ENCODE peak calls at places on chromosome 5, in seven cellular contexts. A, L, S, I, B, W and V are unnamed samples.

GRCh38 chr5:139705655-139706587 is 57.8 kb downstream of the CXXC5 start:
- DNase-seq in A (no peak), I (no peak), S (no peak), L (no peak), B (no peak), W (no peak), V (no peak)

GRCh38 chr5:154243736-154244135 is 53.2 kb downstream of the GALNT10 start:
- DNase-seq in W (no peak), I (no peak), B (no peak), A (no peak), L (no peak), S (no peak), V (no peak)

GRCh38 chr5:114678778-114679177 is 316.9 kb downstream of the KCNN2 start:
- DNase-seq in B (no peak), W (no peak), I (no peak), A (no peak), L (no peak), S (no peak), V (no peak)

GRCh38 chr5:36407396-36407795 is 105.7 kb upstream of the RANBP3L start:
- DNase-seq in B (no peak), L (no peak), W (no peak), A (no peak), I (no peak), S (no peak), V (no peak)

GRCh38 chr5:151127926-151128325 is 29.7 kb downstream of the ANXA6 start:
- DNase-seq in A (no peak), W (no peak), I (no peak), S (no peak), B (peak), L (no peak), V (no peak)

GRCh38 chr5:130337179-130337888 is 433.1 kb downstream of the CHSY3 start:
- DNase-seq in I (no peak), L (no peak), W (no peak), B (no peak), A (no peak), S (no peak), V (peak)

GRCh38 chr5:136364307-136364706 is 1.0 kb downstream of the TRPC7 start:
- DNase-seq in L (no peak), I (no peak), A (peak), W (no peak), S (no peak), B (no peak), V (no peak)

GRCh38 chr5:146107901-146108300 is 2.5 kb upstream of the PLAC8L1 start:
- DNase-seq in B (no peak), S (no peak), W (no peak), L (no peak), I (no peak), A (no peak), V (no peak)

GRCh38 chr5:5103249-5103648 is 36.9 kb upstream of the ADAMTS16 start:
- DNase-seq in B (no peak), W (no peak), I (no peak), S (no peak), L (no peak), A (no peak), V (no peak)

GRCh38 chr5:18000744-18001143 is 366.5 kb downstream of the TAF11L14 start:
- DNase-seq in A (no peak), B (no peak), L (no peak), I (no peak), S (no peak), W (no peak), V (no peak)

GRCh38 chr5:134819404-134819963 is 26.3 kb upstream of the C5orf24 start:
- DNase-seq in B (no peak), L (no peak), I (no peak), S (no peak), W (no peak), A (no peak), V (no peak)

GRCh38 chr5:77851229-77852067 is 75.3 kb upstream of the TBCA start:
- DNase-seq in W (peak), A (peak), B (peak), S (no peak), L (no peak), I (peak), V (no peak)

GRCh38 chr5:132460835-132461230 is 29.7 kb downstream of the IRF1 start:
- DNase-seq in I (no peak), W (no peak), A (no peak), S (no peak), B (no peak), L (no peak), V (no peak)

GRCh38 chr5:163496286-163496685 is 9.1 kb upstream of the MAT2B start:
- DNase-seq in B (no peak), S (no peak), A (no peak), W (no peak), I (no peak), L (no peak), V (no peak)

GRCh38 chr5:54702470-54702869 is 184.9 kb downstream of the SNX18 start:
- DNase-seq in W (no peak), B (no peak), L (no peak), A (no peak), I (no peak), S (peak), V (no peak)